ENCODE peak calls at places on chromosomes 7 and 10, in ten cellular contexts. A, T, O, S, R, P, X, H, K and J are unnamed samples.

GRCh38 chr10:45561952-45562351 is 110.6 kb downstream of the ZFAND4 start:
- DNase-seq in T (no peak), H (no peak), X (no peak), O (no peak), K (no peak), S (no peak), R (no peak), A (no peak), P (no peak), J (no peak)

GRCh38 chr10:131744356-131744755 is 156.5 kb upstream of the PPP2R2D start:
- DNase-seq in O (no peak), S (no peak), P (no peak), K (no peak), A (no peak), R (no peak), H (no peak), X (no peak), T (no peak), J (no peak)

GRCh38 chr7:144027070-144027469 is 21.7 kb upstream of the OR2A5 start:
- DNase-seq in X (no peak), T (no peak), K (no peak), S (no peak), R (peak), O (no peak), A (peak), H (no peak), P (no peak), J (no peak)

GRCh38 chr7:12139421-12139820 is 71.7 kb upstream of the TMEM106B start:
- DNase-seq in T (no peak), X (no peak), H (no peak), P (no peak), K (no peak), R (no peak), A (no peak), O (no peak), S (no peak), J (no peak)

GRCh38 chr10:124114696-124115095 is 21.3 kb upstream of the CHST15 start:
- DNase-seq in S (no peak), A (no peak), O (no peak), X (no peak), K (no peak), R (no peak), T (no peak), P (no peak), H (no peak), J (no peak)

GRCh38 chr7:44097064-44097932 is 6.8 kb upstream of the AEBP1 start:
- DNase-seq in X (peak), P (no peak), O (no peak), S (no peak), T (peak), A (no peak), K (no peak), H (no peak), R (no peak), J (no peak)

GRCh38 chr7:3003936-3004335 is 39.7 kb downstream of the CARD11 start:
- DNase-seq in T (no peak), P (no peak), S (no peak), X (no peak), R (no peak), H (no peak), A (no peak), K (no peak), O (no peak), J (no peak)

GRCh38 chr10:97830064-97830463 is 19.6 kb upstream of the GOLGA7B start:
- DNase-seq in K (no peak), T (no peak), H (no peak), X (no peak), S (no peak), R (no peak), O (no peak), P (no peak), A (no peak), J (no peak)

GRCh38 chr10:107425844-107426553 is 261.5 kb upstream of the SORCS1 start:
- DNase-seq in X (no peak), T (no peak), A (no peak), R (peak), K (no peak), O (no peak), H (no peak), P (no peak), S (no peak), J (no peak)

GRCh38 chr7:10239643-10240345 is 733.9 kb upstream of the PHF14 start:
- DNase-seq in K (no peak), S (no peak), X (no peak), P (peak), A (no peak), T (no peak), H (peak), O (no peak), R (no peak), J (no peak)

GRCh38 chr7:105133986-105134655 is 120.1 kb downstream of the KMT2E start:
- DNase-seq in X (no peak), T (no peak), P (no peak), O (no peak), S (no peak), R (no peak), H (no peak), K (no peak), A (no peak), J (no peak)

GRCh38 chr7:108431099-108431498 is 25.1 kb downstream of the NRCAM start:
- DNase-seq in K (no peak), R (no peak), T (no peak), A (no peak), H (no peak), P (no peak), S (no peak), O (no peak), X (no peak), J (no peak)

GRCh38 chr7:77933394-77933793 is 134.8 kb downstream of the PHTF2 start:
- DNase-seq in H (no peak), S (no peak), T (no peak), P (no peak), A (peak), X (no peak), K (no peak), O (no peak), R (peak), J (no peak)

GRCh38 chr7:142353147-142354058 is 95.5 kb upstream of the PRSS58 start:
- DNase-seq in K (no peak), A (no peak), X (no peak), R (no peak), P (no peak), O (no peak), T (no peak), S (no peak), H (no peak), J (no peak)

GRCh38 chr10:121426307-121426706 is 171.9 kb downstream of the FGFR2 start:
- DNase-seq in P (no peak), A (peak), H (peak), T (no peak), K (no peak), S (no peak), X (peak), R (no peak), O (no peak), J (no peak)

GRCh38 chr7:81484266-81484665 is 285.6 kb downstream of the HGF start:
- DNase-seq in X (no peak), T (peak), P (peak), A (no peak), S (peak), H (peak), R (peak), K (peak), O (peak), J (no peak)

GRCh38 chr10:44424953-44425352 is 40.1 kb upstream of the CXCL12 start:
- DNase-seq in R (no peak), P (no peak), A (no peak), O (no peak), K (no peak), T (no peak), S (no peak), H (no peak), X (no peak), J (no peak)

GRCh38 chr7:82164813-82165212 is 278.8 kb downstream of the CACNA2D1 start:
- DNase-seq in P (peak), O (peak), R (peak), X (no peak), H (no peak), A (peak), K (no peak), T (no peak), S (no peak), J (peak)

GRCh38 chr10:21953585-21954057 is 49.9 kb downstream of the DNAJC1 start:
- DNase-seq in X (peak), R (peak), O (no peak), P (no peak), H (no peak), A (peak), T (no peak), S (no peak), K (no peak), J (no peak)

GRCh38 chr10:78362406-78363022 is 328.9 kb downstream of the RPS24 start:
- DNase-seq in R (no peak), A (no peak), X (no peak), T (no peak), P (peak), H (peak), S (no peak), K (peak), O (peak), J (no peak)

GRCh38 chr7:98221611-98222532 is 10.6 kb downstream of the BHLHA15 start:
- DNase-seq in S (no peak), T (no peak), H (no peak), R (no peak), O (no peak), X (no peak), A (no peak), P (no peak), K (no peak), J (no peak)

GRCh38 chr10:100509241-100509640 is 10.4 kb downstream of the SEC31B start:
- DNase-seq in A (no peak), K (no peak), T (no peak), X (no peak), P (no peak), O (no peak), H (no peak), R (no peak), S (no peak), J (no peak)

GRCh38 chr7:1956611-1957470 is 275.9 kb downstream of the MAD1L1 start:
- DNase-seq in S (no peak), K (no peak), R (no peak), T (no peak), X (no peak), O (no peak), H (no peak), A (no peak), P (no peak), J (no peak)

GRCh38 chr7:39951156-39951942 is 1.3 kb downstream of the CDK13 start:
- DNase-seq in P (peak), A (peak), T (peak), O (peak), K (peak), S (no peak), X (peak), H (peak), R (peak), J (no peak)

GRCh38 chr7:39951943-39952194 is 1.8 kb downstream of the CDK13 start:
- DNase-seq in P (no peak), T (no peak), O (no peak), K (no peak), X (no peak), A (no peak), S (no peak), R (no peak), H (no peak), J (no peak)

GRCh38 chr7:39954694-39955093 is 4.6 kb downstream of the CDK13 start:
- DNase-seq in A (no peak), S (no peak), R (no peak), X (no peak), K (no peak), H (no peak), O (no peak), T (no peak), P (no peak), J (no peak)

GRCh38 chr7:39952378-39952777 is 2.3 kb downstream of the CDK13 start:
- DNase-seq in O (no peak), S (no peak), H (no peak), K (no peak), T (no peak), X (peak), A (no peak), P (no peak), R (peak), J (no peak)

GRCh38 chr7:39952791-39953190 is 2.7 kb downstream of the CDK13 start:
- DNase-seq in K (no peak), T (no peak), S (no peak), A (no peak), X (no peak), O (no peak), H (no peak), R (peak), P (no peak), J (no peak)
- H3K4me3 ChIP-seq in K (peak), T (peak), S (peak), A (peak), X (peak), O (peak), H (peak), R (peak), P (peak), J (peak)

DNA sequence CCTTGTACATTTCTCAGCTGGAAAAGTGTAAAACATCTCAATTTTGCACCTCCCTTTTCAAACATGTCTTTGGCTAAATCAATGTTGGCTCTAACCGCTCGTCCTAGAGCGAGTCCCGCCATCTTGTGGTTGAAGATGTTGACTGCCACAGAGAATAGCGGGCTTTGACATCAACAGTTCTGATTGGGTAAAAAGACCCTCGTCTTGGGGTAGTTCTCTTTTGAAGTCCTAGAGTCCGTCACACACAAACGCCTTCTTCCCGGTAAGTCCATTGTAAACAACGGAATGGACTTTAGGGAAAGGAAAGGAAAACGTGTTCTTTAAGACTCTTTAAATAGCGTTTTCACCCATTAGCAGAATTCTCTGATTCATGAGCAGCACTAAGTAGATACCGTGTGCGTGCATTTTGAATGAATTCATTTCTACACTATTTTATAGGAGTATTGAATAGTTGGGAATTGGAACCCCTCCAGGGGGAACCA is 454 bp upstream of the RPP30 start:
- DNase-seq in X (peak), S (no peak), P (peak), O (no peak), A (peak), R (peak), T (peak), H (peak), K (peak), J (no peak)
- TF ChIP-seq CTCF in X (peak), S (peak), P (peak), O (peak), A (peak), R (peak), T (peak), H (peak), K (peak), J (peak)

GRCh38 chr7:64558323-64558705 is 4.6 kb downstream of the ZNF680 start:
- DNase-seq in S (no peak), K (no peak), A (no peak), P (no peak), X (peak), T (no peak), R (no peak), H (no peak), O (no peak), J (no peak)

GRCh38 chr7:64559206-64559605 is 3.7 kb downstream of the ZNF680 start:
- DNase-seq in K (peak), R (peak), P (no peak), S (no peak), O (peak), H (no peak), X (no peak), A (peak), T (no peak), J (no peak)

GRCh38 chr7:64558781-64559180 is 4.1 kb downstream of the ZNF680 start:
- DNase-seq in R (no peak), S (no peak), O (no peak), P (no peak), T (no peak), X (no peak), A (no peak), H (no peak), K (no peak), J (no peak)

GRCh38 chr7:64562246-64562620 is 638 bp downstream of the ZNF680 start:
- DNase-seq in S (no peak), X (peak), O (no peak), P (no peak), H (no peak), K (no peak), T (no peak), A (peak), R (peak), J (no peak)

DNA sequence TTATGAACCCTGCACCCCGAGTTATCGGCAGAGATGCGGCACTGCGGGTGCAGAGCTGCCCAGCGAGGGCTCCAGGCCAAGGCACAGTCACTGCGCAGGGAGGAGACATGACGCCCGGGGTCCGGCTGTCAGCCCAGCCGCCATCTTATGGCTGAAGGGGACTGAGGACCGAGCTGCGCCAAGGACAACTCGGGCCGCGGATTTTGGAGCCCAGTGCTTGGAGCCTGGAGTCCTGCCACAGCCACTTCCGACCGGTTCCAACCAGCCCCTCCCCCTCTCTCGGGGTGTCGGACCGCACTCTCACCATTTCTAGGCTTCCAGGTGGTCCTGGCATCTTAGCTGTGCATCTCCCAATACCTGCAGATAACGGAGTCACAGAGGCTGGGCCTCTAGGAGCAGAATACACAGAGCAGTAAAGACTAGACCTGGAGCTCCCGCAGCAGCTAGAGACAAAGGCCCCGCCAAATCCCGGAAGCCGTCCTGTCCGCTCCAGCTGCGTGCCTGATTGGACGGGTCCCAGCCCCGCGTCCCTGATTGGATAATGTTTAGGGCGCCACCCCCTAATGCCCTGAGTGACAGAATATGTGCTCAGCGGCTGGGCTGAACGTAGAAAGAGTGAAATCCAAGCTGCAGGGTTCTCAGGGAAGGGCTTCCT is at the start of gene ZNF680:
- DNase-seq in P (peak), R (peak), X (peak), T (peak), H (no peak), O (peak), S (peak), A (peak), K (peak), J (peak)
- H3K4me3 ChIP-seq in P (peak), R (peak), X (peak), T (peak), H (peak), O (peak), S (peak), A (peak), K (peak), J (peak)

DNA sequence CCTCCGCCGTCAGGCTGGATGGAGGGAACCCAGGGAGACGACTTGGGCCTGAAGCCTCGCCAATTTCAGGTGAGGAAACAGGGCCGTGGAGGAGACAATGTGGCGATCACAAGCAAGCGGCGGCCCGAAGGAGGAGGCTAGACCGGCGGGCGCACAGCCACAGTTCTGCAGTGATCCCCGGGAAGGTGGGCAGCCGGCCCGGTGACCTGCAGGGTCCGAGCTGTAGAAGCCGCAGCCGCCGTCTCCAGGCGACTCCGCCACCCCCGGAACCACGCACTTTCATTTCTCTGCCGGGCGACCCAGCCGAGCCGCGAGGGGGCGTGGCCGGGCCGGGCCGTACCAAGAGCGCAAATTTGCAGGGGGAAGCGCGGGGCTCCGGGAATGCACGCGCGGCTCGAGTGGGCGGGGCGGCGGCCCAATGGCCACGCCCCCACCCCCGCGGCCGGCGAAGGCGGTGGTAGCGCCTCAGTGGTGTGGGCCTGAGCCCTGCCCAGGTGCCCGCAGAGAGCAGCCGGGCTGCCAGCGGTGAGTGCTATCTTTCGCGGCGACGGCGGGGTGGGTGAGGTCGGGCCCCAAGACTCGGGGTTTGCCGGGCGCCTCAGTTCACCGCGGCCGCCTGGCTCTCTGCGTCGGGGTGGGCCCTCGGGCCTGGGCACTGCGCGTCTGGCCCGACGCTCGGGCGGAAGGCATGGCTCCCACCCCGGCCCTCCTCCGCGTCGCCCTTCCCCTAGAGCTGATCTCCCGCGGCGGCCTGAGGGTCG is at the start of gene POR:
- DNase-seq in A (peak), K (peak), S (peak), O (peak), T (peak), R (peak), X (peak), H (peak), P (peak), J (peak)
- TF ChIP-seq CTCF in A (no peak), K (peak), S (peak), O (no peak), T (no peak), R (no peak), X (peak), H (no peak), P (peak), J (no peak)

GRCh38 chr10:109997233-109997632 is 10.6 kb upstream of the ADD3 start:
- DNase-seq in T (no peak), S (no peak), O (no peak), R (no peak), P (no peak), K (no peak), A (no peak), H (no peak), X (no peak), J (no peak)
- H3K4me3 ChIP-seq in T (no peak), S (no peak), O (no peak), R (no peak), P (no peak), K (no peak), A (no peak), H (no peak), X (no peak), J (no peak)